ENCODE peak calls at places on chromosome 10, in five cellular contexts. W, T, M, I and R are unnamed samples.

GRCh38 chr10:74026428-74026979 is 28.6 kb downstream of the VCL start:
- DNase-seq in I (no peak), W (no peak), M (no peak), T (no peak), R (no peak)

GRCh38 chr10:110802090-110802489 is 69.6 kb upstream of the PDCD4 start:
- DNase-seq in I (no peak), W (no peak), T (no peak), M (no peak), R (no peak)

GRCh38 chr10:72637398-72637857 is 11.5 kb upstream of the MICU1 start:
- DNase-seq in W (peak), T (peak), I (no peak), M (peak), R (peak)

GRCh38 chr10:52314007-52314821 is at the start of gene DKK1:
- DNase-seq in M (no peak), T (peak), I (peak), W (peak), R (peak)

GRCh38 chr10:89080660-89081059 is 90.1 kb downstream of the FAS start:
- DNase-seq in I (no peak), T (no peak), W (no peak), M (no peak), R (no peak)

GRCh38 chr10:67225226-67225625 is 299.4 kb downstream of the LRRTM3 start:
- DNase-seq in I (no peak), T (no peak), M (no peak), W (no peak), R (no peak)

GRCh38 chr10:125575843-125576242 is 107.1 kb downstream of the TEX36 start:
- DNase-seq in M (no peak), W (no peak), I (no peak), T (no peak), R (no peak)

GRCh38 chr10:121899727-121900126 is 28.1 kb downstream of the ATE1 start:
- DNase-seq in W (no peak), I (no peak), T (no peak), M (no peak), R (no peak)

GRCh38 chr10:100043796-100044195 is 34.0 kb upstream of the DNMBP start:
- DNase-seq in W (no peak), M (peak), I (no peak), T (peak), R (no peak)

GRCh38 chr10:125002044-125002422 is 60.1 kb downstream of the ZRANB1 start:
- DNase-seq in T (peak), I (no peak), M (no peak), W (no peak), R (no peak)

GRCh38 chr10:21969326-21970287 is 33.9 kb downstream of the DNAJC1 start:
- DNase-seq in I (no peak), W (no peak), M (no peak), T (no peak), R (no peak)

GRCh38 chr10:113020425-113020753 is 70.3 kb downstream of the TCF7L2 start:
- DNase-seq in T (no peak), M (no peak), I (no peak), W (no peak), R (no peak)

GRCh38 chr10:99984201-99984600 is 25.5 kb downstream of the DNMBP start:
- DNase-seq in I (no peak), W (no peak), M (no peak), T (no peak), R (no peak)

GRCh38 chr10:33341638-33342037 is 7.2 kb upstream of the NRP1 start:
- DNase-seq in W (no peak), M (no peak), I (no peak), T (no peak), R (no peak)

GRCh38 chr10:95434583-95434982 is 126.6 kb downstream of the SORBS1 start:
- DNase-seq in M (no peak), W (no peak), T (no peak), I (no peak), R (no peak)

GRCh38 chr10:77116904-77117303 is 520.7 kb downstream of the KCNMA1 start:
- DNase-seq in T (no peak), W (no peak), M (no peak), I (no peak), R (no peak)

GRCh38 chr10:123480344-123480743 is 185.8 kb upstream of the GPR26 start:
- DNase-seq in W (no peak), M (no peak), T (no peak), I (no peak), R (no peak)

DNA sequence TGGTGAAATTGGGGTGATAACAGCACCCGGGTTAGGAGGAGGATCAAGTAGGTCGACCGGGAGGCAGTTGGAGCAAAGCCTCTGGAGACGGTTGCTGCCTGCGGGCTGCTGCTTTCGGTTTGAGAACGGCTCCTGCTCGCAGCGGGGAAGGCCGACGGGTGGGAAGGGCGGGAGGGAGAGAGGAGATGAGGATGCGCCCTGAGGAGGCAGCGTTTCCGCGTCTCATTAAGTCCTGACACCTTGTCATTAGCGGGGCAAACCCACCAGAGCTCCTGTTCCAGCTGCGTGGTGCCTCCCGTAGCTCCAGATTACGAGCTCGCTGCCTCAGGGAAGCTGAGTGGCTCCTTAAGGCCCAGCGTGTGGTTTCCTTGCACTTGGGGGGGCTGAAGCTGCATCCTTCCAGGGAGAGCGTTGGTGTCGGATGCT is 52.0 kb upstream of the CFAP46 start:
- DNase-seq in T (no peak), M (no peak), W (no peak), I (no peak), R (no peak)
- H3K4me3 ChIP-seq in T (peak), M (no peak), W (no peak), I (peak), R (peak)

DNA sequence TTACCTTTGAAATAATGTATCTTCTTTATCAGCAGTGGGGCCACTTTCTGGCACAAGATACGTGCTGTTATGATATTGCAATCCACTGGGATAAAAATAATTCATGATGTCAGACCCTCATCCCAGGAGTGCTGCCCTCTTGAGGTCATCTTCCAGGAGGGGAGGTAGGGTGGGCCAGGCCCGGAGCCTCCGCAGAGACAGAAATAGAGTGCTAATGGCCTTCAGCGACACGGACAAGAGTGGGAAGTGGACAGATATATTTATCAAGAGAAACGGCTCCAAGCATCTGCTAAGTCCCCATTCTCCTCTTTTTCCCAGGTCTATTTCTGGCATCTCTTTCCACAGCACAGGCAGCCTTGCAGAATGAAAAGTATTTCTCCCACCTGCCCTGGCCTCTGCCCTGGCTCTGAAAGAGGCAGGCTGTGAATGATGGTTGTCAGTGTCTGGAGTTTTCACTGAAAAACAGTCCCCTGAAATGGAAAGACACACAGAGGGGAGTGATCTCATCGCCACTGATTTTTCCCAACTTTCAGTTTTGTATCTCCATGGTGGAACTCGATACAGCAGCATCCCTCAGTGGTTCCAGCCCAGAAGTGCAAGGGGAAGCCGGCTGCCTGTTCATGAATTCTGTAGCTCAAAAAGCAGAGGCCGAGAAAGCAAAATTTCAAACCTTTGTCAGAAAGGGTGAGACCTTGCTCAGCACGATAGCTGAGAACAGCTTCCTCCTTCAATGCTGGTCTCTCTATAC is 251.7 kb upstream of the MYO3A start:
- DNase-seq in I (no peak), M (no peak), W (no peak), T (no peak), R (peak)
- TF ChIP-seq CTCF in I (no peak), M (no peak), W (no peak), T (no peak), R (peak)

DNA sequence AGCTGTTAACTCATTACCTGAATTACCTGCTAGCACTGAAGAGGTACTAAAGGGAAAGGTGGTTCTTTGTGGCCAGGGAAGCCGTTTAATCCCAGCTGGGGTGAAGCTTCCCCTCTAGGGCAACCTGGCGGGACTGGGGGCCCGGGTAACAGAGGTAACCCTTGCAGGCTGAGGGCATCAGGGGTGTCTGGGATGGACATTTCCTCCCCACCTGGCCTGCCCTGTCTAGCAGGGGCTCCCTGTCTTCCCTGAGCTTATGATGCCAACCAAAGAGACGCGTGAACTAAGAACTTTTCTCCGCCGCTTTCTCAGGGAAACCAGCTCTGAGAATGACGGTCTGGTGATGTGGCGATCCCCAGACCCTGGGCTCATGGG is 52.8 kb downstream of the UNC5B start:
- DNase-seq in I (no peak), T (no peak), W (no peak), M (no peak), R (no peak)
- H3K4me3 ChIP-seq in I (no peak), T (no peak), W (no peak), M (no peak), R (no peak)

GRCh38 chr10:48511066-48511854 is 93.6 kb downstream of the ARHGAP22 start:
- DNase-seq in M (no peak), T (no peak), I (no peak), W (no peak), R (no peak)

GRCh38 chr10:48511855-48512191 is 93.0 kb downstream of the ARHGAP22 start:
- DNase-seq in I (no peak), W (no peak), T (no peak), M (peak), R (no peak)

GRCh38 chr10:48507933-48508830 is 96.7 kb downstream of the ARHGAP22 start:
- DNase-seq in W (no peak), I (peak), M (no peak), T (peak), R (peak)

GRCh38 chr10:48509061-48509772 is 95.7 kb downstream of the ARHGAP22 start:
- DNase-seq in M (no peak), I (peak), W (no peak), T (no peak), R (peak)

GRCh38 chr10:48509974-48510692 is 94.7 kb downstream of the ARHGAP22 start:
- DNase-seq in M (peak), T (no peak), I (peak), W (no peak), R (no peak)
- TF ChIP-seq CTCF in M (no peak), T (no peak), I (no peak), W (no peak), R (no peak)

GRCh38 chr10:8060010-8060703 is 5.7 kb downstream of the GATA3 start:
- DNase-seq in M (peak), I (no peak), T (no peak), W (no peak), R (no peak)
- H3K4me3 ChIP-seq in M (no peak), I (no peak), T (no peak), W (no peak), R (no peak)